ENCODE peak calls at places on chromosomes 3 and 15, in ten cellular contexts. D is testis; R is naive thymus-derived CD4-positive, alpha-beta T cell; U is right cardiac atrium; Z is psoas muscle; W is A673; G is skeletal muscle cell; P is mucosa of descending colon; L is BE2C; N is lower lobe of right lung. V is an unnamed sample.

GRCh38 chr3:123258811-123259420 is 57.2 kb downstream of the SEC22A start:
- DNase-seq in D (no peak), R (peak; percentile 13), U (no peak), Z (no peak), W (peak; percentile 80), G (peak; percentile 28), P (no peak), L (no peak), N (no peak), V (peak; percentile 47)

GRCh38 chr3:138132239-138132638 is at the start of gene A4GNT:
- DNase-seq in D (no peak), R (no peak), U (no peak), Z (no peak), W (no peak), G (no peak), P (no peak), L (no peak), N (no peak), V (no peak)

GRCh38 chr15:48962662-48963523 is 826 bp downstream of the SHC4 start:
- DNase-seq in D (peak; percentile 45), R (no peak), U (peak; percentile 45), Z (peak; percentile 74), W (peak; percentile 31), G (no peak), P (no peak), L (peak; percentile 40), N (no peak), V (peak; percentile 62)

GRCh38 chr3:198030125-198030524 is 70.1 kb downstream of the LMLN start:
- DNase-seq in D (no peak), R (no peak), U (no peak), Z (no peak), W (no peak), G (no peak), P (no peak), L (no peak), N (no peak), V (no peak)

GRCh38 chr3:66486646-66487045 is 14.2 kb downstream of the LRIG1 start:
- DNase-seq in D (no peak), R (no peak), U (no peak), Z (no peak), W (no peak), G (no peak), P (no peak), L (no peak), N (no peak), V (no peak)

GRCh38 chr15:56772868-56773639 is 39.7 kb upstream of the ZNF280D start:
- DNase-seq in D (no peak), R (no peak), U (no peak), Z (no peak), W (no peak), G (no peak), P (no peak), L (no peak), N (no peak), V (no peak)

GRCh38 chr3:73727117-73727802 is 102.5 kb upstream of the PDZRN3 start:
- DNase-seq in D (no peak), R (no peak), U (peak; percentile 44), Z (peak; percentile 50), W (peak; percentile 0), G (peak; percentile 97), P (no peak), L (no peak), N (no peak), V (peak; percentile 94)

GRCh38 chr15:89745768-89746167 is 5.3 kb downstream of the MESP1 start:
- DNase-seq in D (no peak), R (no peak), U (no peak), Z (no peak), W (no peak), G (no peak), P (no peak), L (no peak), N (no peak), V (no peak)

GRCh38 chr3:1232276-1232675 is 139.5 kb downstream of the CNTN6 start:
- DNase-seq in D (no peak), R (no peak), U (no peak), Z (no peak), W (peak; percentile 61), G (no peak), P (no peak), L (no peak), N (no peak), V (no peak)

GRCh38 chr3:129623447-129624118 is 17.1 kb upstream of the PLXND1 start:
- DNase-seq in D (no peak), R (no peak), U (peak; percentile 84), Z (peak; percentile 85), W (no peak), G (no peak), P (peak; percentile 83), L (no peak), N (peak; percentile 84), V (peak; percentile 68)

DNA sequence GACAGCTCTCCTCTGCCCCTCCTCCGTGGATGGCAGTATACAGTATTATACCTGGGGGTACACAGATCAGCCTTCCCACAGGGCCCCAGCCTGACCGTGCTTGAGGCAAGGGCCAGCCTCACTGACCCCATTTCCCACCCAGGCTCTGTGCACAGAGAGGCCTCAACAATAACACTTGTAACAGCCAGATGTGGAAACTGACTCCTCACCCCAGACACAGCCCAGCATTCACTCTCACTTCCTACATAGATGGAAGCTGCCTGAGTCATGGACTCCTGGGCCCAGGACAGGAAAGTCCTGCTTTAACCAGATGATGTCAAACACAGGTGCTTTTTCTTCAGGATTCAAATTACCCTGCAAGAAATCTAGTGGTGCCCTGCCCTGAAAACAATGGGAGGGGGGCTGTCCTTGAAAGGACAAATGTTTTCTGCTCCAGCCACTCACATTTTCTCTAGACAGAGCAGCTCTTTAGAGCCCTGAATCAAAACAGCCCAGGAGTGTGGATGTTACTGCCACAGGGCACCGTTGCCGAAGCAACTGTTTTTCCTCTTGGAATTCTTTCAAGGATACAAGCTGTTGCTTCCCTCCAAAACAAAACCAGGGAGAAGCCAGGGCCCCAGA is 16.4 kb downstream of the CCDC12 start:
- DNase-seq in D (no peak), R (no peak), U (no peak), Z (no peak), W (no peak), G (no peak), P (no peak), L (no peak), N (no peak), V (no peak)
- H3K4me3 ChIP-seq in D (no peak overlapping the region), R (no peak overlapping the region), U (no peak overlapping the region), Z (peak overlapping the region; percentile 16), W (no peak overlapping the region), G (no peak overlapping the region), P (no peak overlapping the region), L (no peak overlapping the region), N (peak overlapping the region; percentile 6), V (no peak overlapping the region)

GRCh38 chr15:44727462-44728231 is 8.7 kb upstream of the TRIM69 start:
- DNase-seq in D (no peak), R (no peak), U (no peak), Z (no peak), W (no peak), G (no peak), P (no peak), L (no peak), N (no peak), V (no peak)
- H3K4me3 ChIP-seq in D (no peak overlapping the region), R (peak overlapping the region; percentile 19), U (no peak overlapping the region), Z (peak overlapping the region; percentile 89), W (no peak overlapping the region), G (no peak overlapping the region), P (no peak overlapping the region), L (no peak overlapping the region), N (peak overlapping the region; percentile 87), V (peak overlapping the region; percentile 65)

GRCh38 chr15:81273855-81274254 is 50.1 kb downstream of the STARD5 start:
- DNase-seq in D (no peak), R (no peak), U (no peak), Z (no peak), W (no peak), G (no peak), P (no peak), L (no peak), N (no peak), V (no peak)
- H3K4me3 ChIP-seq in D (no peak overlapping the region), R (no peak overlapping the region), U (no peak overlapping the region), Z (no peak overlapping the region), W (no peak overlapping the region), G (no peak overlapping the region), P (no peak overlapping the region), L (no peak overlapping the region), N (no peak overlapping the region), V (no peak overlapping the region)

DNA sequence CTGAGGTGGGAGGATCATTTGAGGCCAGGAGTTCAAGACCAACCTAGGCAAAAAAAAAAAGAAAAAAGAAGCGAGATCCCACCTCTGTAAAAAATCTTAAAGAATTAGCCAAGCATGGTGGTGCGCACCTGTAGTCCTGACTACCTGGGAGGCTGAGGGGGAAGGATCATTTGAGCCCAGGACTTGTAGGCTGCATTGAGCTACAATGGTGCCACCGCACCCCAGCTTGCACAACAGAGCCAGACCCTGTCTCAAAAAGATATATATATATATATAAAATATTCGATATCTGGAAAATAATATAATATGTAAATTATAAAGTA is 1.1 kb upstream of the IMP3 start:
- DNase-seq in D (no peak), R (no peak), U (no peak), Z (no peak), W (no peak), G (no peak), P (no peak), L (no peak), N (no peak), V (no peak)
- H3K4me3 ChIP-seq in D (no peak overlapping the region), R (no peak overlapping the region), U (no peak overlapping the region), Z (peak overlapping the region; percentile 94), W (peak overlapping the region; percentile 75), G (no peak overlapping the region), P (no peak overlapping the region), L (peak overlapping the region; percentile 100), N (no peak overlapping the region), V (no peak overlapping the region)